ENCODE peak calls at places on chromosome 20, in six cellular contexts. One of them, this sample, is unnamed.

GRCh38 chr20:57783196-57783595 is 73.4 kb upstream of the PMEPA1 start:
- DNase-seq in kidney: no peak
- DNase-seq in cardiac muscle cell: no peak
- DNase-seq in heart left ventricle: no peak
- DNase-seq in Peyer's patch: no peak
- DNase-seq in GM23338: no peak
- DNase-seq in this sample: no peak

GRCh38 chr20:45051497-45052060 is 49.3 kb downstream of the KCNS1 start:
- DNase-seq in kidney: no peak
- DNase-seq in cardiac muscle cell: no peak
- DNase-seq in heart left ventricle: no peak
- DNase-seq in Peyer's patch: no peak
- DNase-seq in GM23338: no peak
- DNase-seq in this sample: no peak

GRCh38 chr20:9348316-9348715 is 166.1 kb upstream of the LAMP5 start:
- DNase-seq in kidney: no peak
- DNase-seq in cardiac muscle cell: no peak
- DNase-seq in heart left ventricle: no peak
- DNase-seq in Peyer's patch: no peak
- DNase-seq in GM23338: no peak
- DNase-seq in this sample: no peak

GRCh38 chr20:36262440-36262839 is 26.2 kb downstream of the AAR2 start:
- DNase-seq in kidney: no peak
- DNase-seq in cardiac muscle cell: no peak
- DNase-seq in heart left ventricle: no peak
- DNase-seq in Peyer's patch: no peak
- DNase-seq in GM23338: no peak
- DNase-seq in this sample: no peak

GRCh38 chr20:44644384-44645131 is 6.9 kb downstream of the ADA start:
- DNase-seq in kidney: peak; percentile 52
- DNase-seq in cardiac muscle cell: no peak
- DNase-seq in heart left ventricle: no peak
- DNase-seq in Peyer's patch: peak; percentile 46
- DNase-seq in GM23338: no peak
- DNase-seq in this sample: no peak

GRCh38 chr20:43749734-43750294 is 23.0 kb upstream of the GTSF1L start:
- DNase-seq in kidney: peak; percentile 87
- DNase-seq in cardiac muscle cell: peak; percentile 62
- DNase-seq in heart left ventricle: peak; percentile 89
- DNase-seq in Peyer's patch: peak; percentile 76
- DNase-seq in GM23338: peak; percentile 85
- DNase-seq in this sample: peak; percentile 63

GRCh38 chr20:26207237-26207966 is 510.7 kb upstream of the ZNF337 start:
- DNase-seq in kidney: no peak
- DNase-seq in cardiac muscle cell: no peak
- DNase-seq in heart left ventricle: no peak
- DNase-seq in Peyer's patch: no peak
- DNase-seq in GM23338: no peak
- DNase-seq in this sample: no peak

GRCh38 chr20:51531141-51531710 is 11.3 kb downstream of the NFATC2 start:
- DNase-seq in kidney: no peak
- DNase-seq in cardiac muscle cell: no peak
- DNase-seq in heart left ventricle: no peak
- DNase-seq in Peyer's patch: no peak
- DNase-seq in GM23338: no peak
- DNase-seq in this sample: no peak

GRCh38 chr20:24531626-24532419 is 62.4 kb downstream of the SYNDIG1 start:
- DNase-seq in kidney: no peak
- DNase-seq in cardiac muscle cell: no peak
- DNase-seq in heart left ventricle: no peak
- DNase-seq in Peyer's patch: no peak
- DNase-seq in GM23338: no peak
- DNase-seq in this sample: no peak

GRCh38 chr20:62652051-62652893 is 10.0 kb downstream of the SLCO4A1 start:
- DNase-seq in kidney: peak; percentile 98
- DNase-seq in cardiac muscle cell: peak; percentile 99
- DNase-seq in heart left ventricle: peak; percentile 94
- DNase-seq in Peyer's patch: peak; percentile 93
- DNase-seq in GM23338: peak; percentile 61
- DNase-seq in this sample: peak; percentile 70

GRCh38 chr20:24289737-24290481 is 179.5 kb upstream of the SYNDIG1 start:
- DNase-seq in kidney: no peak
- DNase-seq in cardiac muscle cell: peak; percentile 2
- DNase-seq in heart left ventricle: no peak
- DNase-seq in Peyer's patch: no peak
- DNase-seq in GM23338: peak; percentile 33
- DNase-seq in this sample: peak; percentile 27

GRCh38 chr20:10665791-10666190 is 8.0 kb downstream of the JAG1 start:
- DNase-seq in kidney: no peak
- DNase-seq in cardiac muscle cell: peak; percentile 36
- DNase-seq in heart left ventricle: no peak
- DNase-seq in Peyer's patch: no peak
- DNase-seq in GM23338: no peak
- DNase-seq in this sample: no peak

GRCh38 chr20:12054556-12054955 is 136.9 kb downstream of the BTBD3 start:
- DNase-seq in kidney: no peak
- DNase-seq in cardiac muscle cell: no peak
- DNase-seq in heart left ventricle: no peak
- DNase-seq in Peyer's patch: no peak
- DNase-seq in GM23338: no peak
- DNase-seq in this sample: no peak

GRCh38 chr20:58010186-58010585 is 218.3 kb downstream of the ANKRD60 start:
- DNase-seq in kidney: no peak
- DNase-seq in cardiac muscle cell: no peak
- DNase-seq in heart left ventricle: no peak
- DNase-seq in Peyer's patch: no peak
- DNase-seq in GM23338: no peak
- DNase-seq in this sample: no peak

GRCh38 chr20:25676164-25676809 is 20.4 kb downstream of the ZNF337 start:
- DNase-seq in kidney: no peak
- DNase-seq in cardiac muscle cell: peak; percentile 64
- DNase-seq in heart left ventricle: no peak
- DNase-seq in Peyer's patch: no peak
- DNase-seq in GM23338: no peak
- DNase-seq in this sample: no peak

GRCh38 chr20:57391439-57392129 is 388 bp downstream of the RBM38 start:
- DNase-seq in kidney: peak; percentile 84
- DNase-seq in cardiac muscle cell: peak; percentile 15
- DNase-seq in heart left ventricle: peak; percentile 68
- DNase-seq in Peyer's patch: no peak
- DNase-seq in GM23338: peak; percentile 33
- DNase-seq in this sample: peak; percentile 29

GRCh38 chr20:48621256-48622078 is 206.3 kb downstream of the PREX1 start:
- DNase-seq in kidney: peak; percentile 75
- DNase-seq in cardiac muscle cell: peak; percentile 7
- DNase-seq in heart left ventricle: no peak
- DNase-seq in Peyer's patch: no peak
- DNase-seq in GM23338: no peak
- DNase-seq in this sample: no peak

GRCh38 chr20:45363611-45364492 is 896 bp downstream of the SYS1 start:
- DNase-seq in kidney: no peak
- DNase-seq in cardiac muscle cell: no peak
- DNase-seq in heart left ventricle: no peak
- DNase-seq in Peyer's patch: no peak
- DNase-seq in GM23338: no peak
- DNase-seq in this sample: peak; percentile 17

GRCh38 chr20:21512634-21513180 is 1.2 kb downstream of the NKX2-2 start:
- DNase-seq in kidney: no peak
- DNase-seq in cardiac muscle cell: no peak
- DNase-seq in heart left ventricle: no peak
- DNase-seq in Peyer's patch: no peak
- DNase-seq in GM23338: no peak
- DNase-seq in this sample: no peak

GRCh38 chr20:48635791-48636267 is 192.0 kb downstream of the PREX1 start:
- DNase-seq in kidney: peak; percentile 53
- DNase-seq in cardiac muscle cell: peak; percentile 68
- DNase-seq in heart left ventricle: peak; percentile 79
- DNase-seq in Peyer's patch: peak; percentile 39
- DNase-seq in GM23338: peak; percentile 82
- DNase-seq in this sample: peak; percentile 25

GRCh38 chr20:51339721-51340450 is 202.6 kb downstream of the NFATC2 start:
- DNase-seq in kidney: no peak
- DNase-seq in cardiac muscle cell: no peak
- DNase-seq in heart left ventricle: no peak
- DNase-seq in Peyer's patch: no peak
- DNase-seq in GM23338: no peak
- DNase-seq in this sample: no peak

GRCh38 chr20:10669843-10670446 is 3.9 kb downstream of the JAG1 start:
- DNase-seq in kidney: no peak
- DNase-seq in cardiac muscle cell: no peak
- DNase-seq in heart left ventricle: no peak
- DNase-seq in Peyer's patch: no peak
- DNase-seq in GM23338: no peak
- DNase-seq in this sample: no peak

GRCh38 chr20:17863577-17864292 is 104.9 kb downstream of the SNX5 start:
- DNase-seq in kidney: no peak
- DNase-seq in cardiac muscle cell: no peak
- DNase-seq in heart left ventricle: no peak
- DNase-seq in Peyer's patch: no peak
- DNase-seq in GM23338: no peak
- DNase-seq in this sample: no peak

GRCh38 chr20:7806831-7807230 is 133.4 kb downstream of the HAO1 start:
- DNase-seq in kidney: no peak
- DNase-seq in cardiac muscle cell: peak; percentile 8
- DNase-seq in heart left ventricle: no peak
- DNase-seq in Peyer's patch: no peak
- DNase-seq in GM23338: no peak
- DNase-seq in this sample: no peak

GRCh38 chr20:35641743-35642142 is 23.0 kb downstream of the CPNE1 start:
- DNase-seq in kidney: no peak
- DNase-seq in cardiac muscle cell: no peak
- DNase-seq in heart left ventricle: no peak
- DNase-seq in Peyer's patch: no peak
- DNase-seq in GM23338: no peak
- DNase-seq in this sample: no peak

GRCh38 chr20:39829255-39829654 is 859.8 kb downstream of the MAFB start:
- DNase-seq in kidney: no peak
- DNase-seq in cardiac muscle cell: peak; percentile 48
- DNase-seq in heart left ventricle: no peak
- DNase-seq in Peyer's patch: no peak
- DNase-seq in GM23338: peak; percentile 69
- DNase-seq in this sample: no peak

GRCh38 chr20:63035284-63036185 is 28.8 kb upstream of the BHLHE23 start:
- DNase-seq in kidney: peak; percentile 61
- DNase-seq in cardiac muscle cell: no peak
- DNase-seq in heart left ventricle: peak; percentile 41
- DNase-seq in Peyer's patch: no peak
- DNase-seq in GM23338: peak; percentile 1
- DNase-seq in this sample: no peak

GRCh38 chr20:51910202-51911050 is 108.1 kb upstream of the SALL4 start:
- DNase-seq in kidney: no peak
- DNase-seq in cardiac muscle cell: no peak
- DNase-seq in heart left ventricle: no peak
- DNase-seq in Peyer's patch: no peak
- DNase-seq in GM23338: peak; percentile 65
- DNase-seq in this sample: no peak

GRCh38 chr20:51678041-51678697 is 90.0 kb downstream of the ATP9A start:
- DNase-seq in kidney: no peak
- DNase-seq in cardiac muscle cell: peak; percentile 22
- DNase-seq in heart left ventricle: no peak
- DNase-seq in Peyer's patch: no peak
- DNase-seq in GM23338: peak; percentile 37
- DNase-seq in this sample: no peak

GRCh38 chr20:62258499-62259293 is 20.4 kb downstream of the OSBPL2 start:
- DNase-seq in kidney: no peak
- DNase-seq in cardiac muscle cell: peak; percentile 71
- DNase-seq in heart left ventricle: peak; percentile 63
- DNase-seq in Peyer's patch: no peak
- DNase-seq in GM23338: no peak
- DNase-seq in this sample: no peak

GRCh38 chr20:16580127-16580526 is 6.9 kb upstream of the KIF16B start:
- DNase-seq in kidney: no peak
- DNase-seq in cardiac muscle cell: peak; percentile 91
- DNase-seq in heart left ventricle: no peak
- DNase-seq in Peyer's patch: no peak
- DNase-seq in GM23338: no peak
- DNase-seq in this sample: no peak

DNA sequence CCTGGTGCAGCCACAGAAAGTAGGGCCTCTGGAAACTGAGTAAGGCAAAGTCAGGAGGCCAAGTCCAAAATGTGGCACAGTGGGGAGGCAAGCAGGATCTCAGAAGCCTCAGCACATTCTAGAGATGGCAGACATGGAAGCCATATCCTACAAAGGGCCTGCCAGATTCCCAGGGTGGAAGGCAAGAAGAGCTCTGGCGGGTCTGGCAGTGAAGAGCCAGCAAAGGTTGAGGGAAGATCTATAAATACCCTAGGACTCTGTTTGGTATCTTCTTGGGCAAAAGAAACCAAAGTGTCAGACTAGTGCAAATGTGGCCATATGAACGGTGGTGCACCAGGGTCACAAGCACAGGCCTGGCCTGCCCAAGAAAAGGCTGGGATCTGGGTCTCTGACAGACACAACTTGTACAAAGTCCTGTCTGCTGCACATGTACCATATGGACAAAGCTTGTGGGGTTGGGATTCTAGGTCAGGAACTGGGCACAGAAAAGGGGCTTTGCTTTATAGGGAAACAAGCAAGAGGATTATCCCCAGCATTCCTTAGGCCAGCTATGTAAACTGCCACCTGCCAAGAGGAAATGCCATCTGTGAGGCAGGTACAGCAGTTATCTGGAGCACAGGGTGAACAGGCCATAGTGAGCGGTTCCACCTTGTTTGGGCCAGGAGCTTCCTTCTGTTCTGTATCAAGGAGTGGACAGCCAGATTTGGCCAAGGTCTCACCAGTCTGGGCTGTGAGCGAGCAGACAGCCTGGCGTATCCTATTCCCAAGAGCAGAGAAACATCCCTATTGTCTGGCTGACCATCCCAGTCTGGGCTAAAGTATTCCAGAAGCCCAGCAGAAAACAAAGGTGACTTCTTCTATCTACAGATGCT is 36.3 kb upstream of the SLC4A11 start:
- DNase-seq in kidney: no peak
- DNase-seq in cardiac muscle cell: no peak
- DNase-seq in heart left ventricle: no peak
- DNase-seq in Peyer's patch: no peak
- DNase-seq in GM23338: no peak
- DNase-seq in this sample: no peak
- H3K27ac ChIP-seq in kidney: no peak overlapping the region
- H3K27ac ChIP-seq in cardiac muscle cell: no peak overlapping the region
- H3K27ac ChIP-seq in heart left ventricle: no peak overlapping the region
- H3K27ac ChIP-seq in Peyer's patch: no peak overlapping the region
- H3K27ac ChIP-seq in GM23338: no peak overlapping the region
- H3K27ac ChIP-seq in this sample: no peak overlapping the region

GRCh38 chr20:64103871-64104666 is 3.3 kb downstream of the NPBWR2 start:
- DNase-seq in kidney: peak; percentile 64
- DNase-seq in cardiac muscle cell: no peak
- DNase-seq in heart left ventricle: peak; percentile 28
- DNase-seq in Peyer's patch: peak; percentile 3
- DNase-seq in GM23338: peak; percentile 19
- DNase-seq in this sample: peak; percentile 6
- H3K4me1 ChIP-seq in kidney: no peaks in the 10 kb centered on the region
- H3K4me1 ChIP-seq in cardiac muscle cell: no peaks in the 10 kb centered on the region
- H3K4me1 ChIP-seq in heart left ventricle: peaks cover 11% of the 10 kb centered on the region
- H3K4me1 ChIP-seq in Peyer's patch: peaks cover 20% of the 10 kb centered on the region
- H3K4me1 ChIP-seq in GM23338: no peaks in the 10 kb centered on the region
- H3K4me1 ChIP-seq in this sample: peaks cover 10% of the 10 kb centered on the region

GRCh38 chr20:50314936-50315335 is 124.3 kb downstream of the CEBPB start:
- DNase-seq in kidney: no peak
- DNase-seq in cardiac muscle cell: no peak
- DNase-seq in heart left ventricle: no peak
- DNase-seq in Peyer's patch: no peak
- DNase-seq in GM23338: no peak
- DNase-seq in this sample: no peak
- H3K4me3 ChIP-seq in kidney: no peak overlapping the region
- H3K4me3 ChIP-seq in cardiac muscle cell: no peak overlapping the region
- H3K4me3 ChIP-seq in heart left ventricle: no peak overlapping the region
- H3K4me3 ChIP-seq in Peyer's patch: no peak overlapping the region
- H3K4me3 ChIP-seq in GM23338: no peak overlapping the region
- H3K4me3 ChIP-seq in this sample: no peak overlapping the region

GRCh38 chr20:34401741-34402455 is 38.8 kb downstream of the ITCH start:
- DNase-seq in kidney: no peak
- DNase-seq in cardiac muscle cell: no peak
- DNase-seq in heart left ventricle: no peak
- DNase-seq in Peyer's patch: no peak
- DNase-seq in GM23338: no peak
- DNase-seq in this sample: no peak
- H3K27ac ChIP-seq in kidney: no peak overlapping the region
- H3K27ac ChIP-seq in cardiac muscle cell: peak overlapping the region; percentile 69
- H3K27ac ChIP-seq in heart left ventricle: no peak overlapping the region
- H3K27ac ChIP-seq in Peyer's patch: no peak overlapping the region
- H3K27ac ChIP-seq in GM23338: no peak overlapping the region
- H3K27ac ChIP-seq in this sample: no peak overlapping the region